ENCODE peak calls at places on chromosomes 1 and 21, in ten cellular contexts. One of them, this sample, is unnamed.

GRCh38 chr1:1788646-1789431 is 10.6 kb upstream of the NADK start:
- DNase-seq in psoas muscle: peak; percentile 10
- DNase-seq in hepatocyte: peak; percentile 32
- DNase-seq in mesothelial cell of epicardium: no peak
- DNase-seq in tibial nerve: no peak
- DNase-seq in body of pancreas: no peak
- DNase-seq in cardiac muscle cell: peak; percentile 40
- DNase-seq in thoracic aorta: no peak
- DNase-seq in glutamatergic neuron: peak; percentile 72
- DNase-seq in stomach: peak; percentile 62
- DNase-seq in this sample: peak; percentile 12

GRCh38 chr1:196180847-196181593 is 427.2 kb downstream of the KCNT2 start:
- DNase-seq in psoas muscle: no peak
- DNase-seq in hepatocyte: peak; percentile 10
- DNase-seq in mesothelial cell of epicardium: no peak
- DNase-seq in tibial nerve: no peak
- DNase-seq in body of pancreas: no peak
- DNase-seq in cardiac muscle cell: no peak
- DNase-seq in thoracic aorta: no peak
- DNase-seq in glutamatergic neuron: no peak
- DNase-seq in stomach: no peak
- DNase-seq in this sample: peak; percentile 16

GRCh38 chr21:42447182-42447581 is 43.5 kb downstream of the UBASH3A start:
- DNase-seq in psoas muscle: no peak
- DNase-seq in hepatocyte: no peak
- DNase-seq in mesothelial cell of epicardium: no peak
- DNase-seq in tibial nerve: no peak
- DNase-seq in body of pancreas: no peak
- DNase-seq in cardiac muscle cell: no peak
- DNase-seq in thoracic aorta: no peak
- DNase-seq in glutamatergic neuron: no peak
- DNase-seq in stomach: no peak
- DNase-seq in this sample: no peak

GRCh38 chr1:245298781-245299180 is 144.0 kb downstream of the KIF26B start:
- DNase-seq in psoas muscle: no peak
- DNase-seq in hepatocyte: no peak
- DNase-seq in mesothelial cell of epicardium: no peak
- DNase-seq in tibial nerve: no peak
- DNase-seq in body of pancreas: peak; percentile 82
- DNase-seq in cardiac muscle cell: no peak
- DNase-seq in thoracic aorta: no peak
- DNase-seq in glutamatergic neuron: no peak
- DNase-seq in stomach: peak; percentile 70
- DNase-seq in this sample: peak; percentile 8

GRCh38 chr1:48931571-48932251 is 155.0 kb upstream of the BEND5 start:
- DNase-seq in psoas muscle: no peak
- DNase-seq in hepatocyte: peak; percentile 13
- DNase-seq in mesothelial cell of epicardium: no peak
- DNase-seq in tibial nerve: no peak
- DNase-seq in body of pancreas: no peak
- DNase-seq in cardiac muscle cell: no peak
- DNase-seq in thoracic aorta: no peak
- DNase-seq in glutamatergic neuron: no peak
- DNase-seq in stomach: peak; percentile 55
- DNase-seq in this sample: peak; percentile 63

GRCh38 chr1:42260376-42261078 is 74.5 kb downstream of the FOXJ3 start:
- DNase-seq in psoas muscle: no peak
- DNase-seq in hepatocyte: no peak
- DNase-seq in mesothelial cell of epicardium: no peak
- DNase-seq in tibial nerve: no peak
- DNase-seq in body of pancreas: no peak
- DNase-seq in cardiac muscle cell: no peak
- DNase-seq in thoracic aorta: no peak
- DNase-seq in glutamatergic neuron: no peak
- DNase-seq in stomach: no peak
- DNase-seq in this sample: no peak

GRCh38 chr21:43363506-43364260 is 63.2 kb downstream of the SIK1 start:
- DNase-seq in psoas muscle: no peak
- DNase-seq in hepatocyte: no peak
- DNase-seq in mesothelial cell of epicardium: no peak
- DNase-seq in tibial nerve: no peak
- DNase-seq in body of pancreas: no peak
- DNase-seq in cardiac muscle cell: no peak
- DNase-seq in thoracic aorta: no peak
- DNase-seq in glutamatergic neuron: no peak
- DNase-seq in stomach: no peak
- DNase-seq in this sample: no peak

GRCh38 chr1:244970236-244970652 is 105.9 kb upstream of the HNRNPU start:
- DNase-seq in psoas muscle: peak; percentile 90
- DNase-seq in hepatocyte: peak; percentile 86
- DNase-seq in mesothelial cell of epicardium: no peak
- DNase-seq in tibial nerve: peak; percentile 48
- DNase-seq in body of pancreas: peak; percentile 84
- DNase-seq in cardiac muscle cell: peak; percentile 86
- DNase-seq in thoracic aorta: peak; percentile 29
- DNase-seq in glutamatergic neuron: no peak
- DNase-seq in stomach: peak; percentile 71
- DNase-seq in this sample: no peak

GRCh38 chr1:152225678-152226077 is 1.7 kb upstream of the HRNR start:
- DNase-seq in psoas muscle: no peak
- DNase-seq in hepatocyte: no peak
- DNase-seq in mesothelial cell of epicardium: no peak
- DNase-seq in tibial nerve: no peak
- DNase-seq in body of pancreas: no peak
- DNase-seq in cardiac muscle cell: no peak
- DNase-seq in thoracic aorta: no peak
- DNase-seq in glutamatergic neuron: no peak
- DNase-seq in stomach: no peak
- DNase-seq in this sample: no peak

GRCh38 chr1:152224093-152224492 is at the start of gene HRNR:
- DNase-seq in psoas muscle: no peak
- DNase-seq in hepatocyte: no peak
- DNase-seq in mesothelial cell of epicardium: no peak
- DNase-seq in tibial nerve: no peak
- DNase-seq in body of pancreas: no peak
- DNase-seq in cardiac muscle cell: no peak
- DNase-seq in thoracic aorta: no peak
- DNase-seq in glutamatergic neuron: no peak
- DNase-seq in stomach: no peak
- DNase-seq in this sample: no peak

GRCh38 chr1:152228831-152229230 is 4.8 kb upstream of the HRNR start:
- DNase-seq in psoas muscle: no peak
- DNase-seq in hepatocyte: no peak
- DNase-seq in mesothelial cell of epicardium: no peak
- DNase-seq in tibial nerve: no peak
- DNase-seq in body of pancreas: no peak
- DNase-seq in cardiac muscle cell: no peak
- DNase-seq in thoracic aorta: no peak
- DNase-seq in glutamatergic neuron: no peak
- DNase-seq in stomach: no peak
- DNase-seq in this sample: no peak

GRCh38 chr1:152227310-152227928 is 3.4 kb upstream of the HRNR start:
- DNase-seq in psoas muscle: no peak
- DNase-seq in hepatocyte: no peak
- DNase-seq in mesothelial cell of epicardium: no peak
- DNase-seq in tibial nerve: no peak
- DNase-seq in body of pancreas: no peak
- DNase-seq in cardiac muscle cell: no peak
- DNase-seq in thoracic aorta: no peak
- DNase-seq in glutamatergic neuron: no peak
- DNase-seq in stomach: no peak
- DNase-seq in this sample: no peak
- TF ChIP-seq CTCF in psoas muscle: no peak
- TF ChIP-seq CTCF in hepatocyte: no peak
- TF ChIP-seq CTCF in mesothelial cell of epicardium: no peak
- TF ChIP-seq CTCF in tibial nerve: no peak
- TF ChIP-seq CTCF in body of pancreas: peak; percentile 10
- TF ChIP-seq CTCF in cardiac muscle cell: no peak
- TF ChIP-seq CTCF in thoracic aorta: no peak
- TF ChIP-seq CTCF in glutamatergic neuron: no peak
- TF ChIP-seq CTCF in stomach: no peak
- TF ChIP-seq CTCF in this sample: no peak

GRCh38 chr21:33588485-33589335 is at the start of gene DONSON:
- DNase-seq in psoas muscle: peak; percentile 96
- DNase-seq in hepatocyte: peak; percentile 96
- DNase-seq in mesothelial cell of epicardium: peak; percentile 86
- DNase-seq in tibial nerve: peak; percentile 68
- DNase-seq in body of pancreas: peak; percentile 84
- DNase-seq in cardiac muscle cell: peak; percentile 94
- DNase-seq in thoracic aorta: peak; percentile 36
- DNase-seq in glutamatergic neuron: peak; percentile 94
- DNase-seq in stomach: peak; percentile 89
- DNase-seq in this sample: peak; percentile 91

GRCh38 chr21:33586927-33587326 is 1.6 kb downstream of the DONSON start:
- DNase-seq in psoas muscle: no peak
- DNase-seq in hepatocyte: no peak
- DNase-seq in mesothelial cell of epicardium: no peak
- DNase-seq in tibial nerve: no peak
- DNase-seq in body of pancreas: no peak
- DNase-seq in cardiac muscle cell: no peak
- DNase-seq in thoracic aorta: no peak
- DNase-seq in glutamatergic neuron: no peak
- DNase-seq in stomach: no peak
- DNase-seq in this sample: no peak

GRCh38 chr21:33587792-33588484 is 546 bp downstream of the DONSON start:
- DNase-seq in psoas muscle: peak; percentile 64
- DNase-seq in hepatocyte: peak; percentile 64
- DNase-seq in mesothelial cell of epicardium: no peak
- DNase-seq in tibial nerve: no peak
- DNase-seq in body of pancreas: peak; percentile 31
- DNase-seq in cardiac muscle cell: peak; percentile 31
- DNase-seq in thoracic aorta: no peak
- DNase-seq in glutamatergic neuron: no peak
- DNase-seq in stomach: peak; percentile 34
- DNase-seq in this sample: peak; percentile 26

GRCh38 chr21:33578959-33579542 is 9.4 kb downstream of the DONSON start:
- DNase-seq in psoas muscle: no peak
- DNase-seq in hepatocyte: no peak
- DNase-seq in mesothelial cell of epicardium: no peak
- DNase-seq in tibial nerve: no peak
- DNase-seq in body of pancreas: no peak
- DNase-seq in cardiac muscle cell: no peak
- DNase-seq in thoracic aorta: no peak
- DNase-seq in glutamatergic neuron: no peak
- DNase-seq in stomach: no peak
- DNase-seq in this sample: no peak

DNA sequence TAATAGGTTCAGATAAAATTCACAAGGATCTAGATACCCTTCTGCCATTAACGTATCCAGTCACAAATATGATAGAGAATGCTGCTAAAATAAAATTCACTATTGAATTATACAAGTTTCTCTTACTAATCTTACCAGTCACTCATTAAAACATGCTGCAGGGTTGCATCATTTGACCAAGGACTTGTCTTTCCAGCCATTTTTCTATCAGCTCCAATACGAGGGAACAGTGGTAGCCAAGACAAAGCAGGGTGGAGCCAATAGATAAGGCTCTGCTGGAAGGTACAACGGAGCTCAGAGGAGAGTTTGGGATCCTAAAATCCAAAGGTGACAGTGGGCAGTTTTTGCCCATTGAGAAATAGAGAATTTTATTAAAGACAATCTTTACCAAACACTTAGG is 4.0 kb downstream of the DONSON start:
- DNase-seq in psoas muscle: no peak
- DNase-seq in hepatocyte: no peak
- DNase-seq in mesothelial cell of epicardium: no peak
- DNase-seq in tibial nerve: no peak
- DNase-seq in body of pancreas: no peak
- DNase-seq in cardiac muscle cell: no peak
- DNase-seq in thoracic aorta: no peak
- DNase-seq in glutamatergic neuron: no peak
- DNase-seq in stomach: no peak
- DNase-seq in this sample: no peak
- TF ChIP-seq CTCF in psoas muscle: no peak
- TF ChIP-seq CTCF in hepatocyte: no peak
- TF ChIP-seq CTCF in mesothelial cell of epicardium: no peak
- TF ChIP-seq CTCF in tibial nerve: no peak
- TF ChIP-seq CTCF in body of pancreas: no peak
- TF ChIP-seq CTCF in cardiac muscle cell: no peak
- TF ChIP-seq CTCF in thoracic aorta: no peak
- TF ChIP-seq CTCF in glutamatergic neuron: no peak
- TF ChIP-seq CTCF in stomach: no peak
- TF ChIP-seq CTCF in this sample: no peak

DNA sequence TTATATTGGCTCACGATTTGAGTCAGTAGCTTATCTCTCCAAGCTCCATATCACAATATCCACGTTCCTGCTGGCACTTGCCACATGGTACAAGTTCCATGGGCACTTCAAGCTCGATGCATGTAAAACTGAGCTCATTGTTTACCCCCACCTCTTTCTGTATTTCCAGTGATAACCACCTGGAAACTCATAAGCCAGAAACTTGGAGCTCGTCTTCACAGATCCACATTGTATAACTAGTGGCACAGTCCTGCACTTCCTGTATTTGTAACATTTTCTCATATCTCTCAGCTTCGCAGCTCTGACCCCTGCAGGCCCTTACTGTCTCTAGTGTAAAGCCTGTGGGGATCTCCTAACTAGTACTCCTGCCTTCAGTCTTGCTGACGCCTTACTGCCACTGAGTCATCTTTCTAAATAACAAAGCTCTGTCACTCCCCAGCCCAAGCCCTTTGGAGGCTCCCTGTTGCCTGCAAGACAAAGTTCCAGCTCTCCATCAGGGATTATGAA is 6.5 kb upstream of the C2CD4D start:
- DNase-seq in psoas muscle: no peak
- DNase-seq in hepatocyte: peak; percentile 51
- DNase-seq in mesothelial cell of epicardium: no peak
- DNase-seq in tibial nerve: no peak
- DNase-seq in body of pancreas: peak; percentile 45
- DNase-seq in cardiac muscle cell: no peak
- DNase-seq in thoracic aorta: no peak
- DNase-seq in glutamatergic neuron: no peak
- DNase-seq in stomach: no peak
- DNase-seq in this sample: no peak
- TF ChIP-seq CTCF in psoas muscle: no peak
- TF ChIP-seq CTCF in hepatocyte: no peak
- TF ChIP-seq CTCF in mesothelial cell of epicardium: no peak
- TF ChIP-seq CTCF in tibial nerve: no peak
- TF ChIP-seq CTCF in body of pancreas: peak; percentile 10
- TF ChIP-seq CTCF in cardiac muscle cell: peak; percentile 16
- TF ChIP-seq CTCF in thoracic aorta: no peak
- TF ChIP-seq CTCF in glutamatergic neuron: no peak
- TF ChIP-seq CTCF in stomach: no peak
- TF ChIP-seq CTCF in this sample: no peak

DNA sequence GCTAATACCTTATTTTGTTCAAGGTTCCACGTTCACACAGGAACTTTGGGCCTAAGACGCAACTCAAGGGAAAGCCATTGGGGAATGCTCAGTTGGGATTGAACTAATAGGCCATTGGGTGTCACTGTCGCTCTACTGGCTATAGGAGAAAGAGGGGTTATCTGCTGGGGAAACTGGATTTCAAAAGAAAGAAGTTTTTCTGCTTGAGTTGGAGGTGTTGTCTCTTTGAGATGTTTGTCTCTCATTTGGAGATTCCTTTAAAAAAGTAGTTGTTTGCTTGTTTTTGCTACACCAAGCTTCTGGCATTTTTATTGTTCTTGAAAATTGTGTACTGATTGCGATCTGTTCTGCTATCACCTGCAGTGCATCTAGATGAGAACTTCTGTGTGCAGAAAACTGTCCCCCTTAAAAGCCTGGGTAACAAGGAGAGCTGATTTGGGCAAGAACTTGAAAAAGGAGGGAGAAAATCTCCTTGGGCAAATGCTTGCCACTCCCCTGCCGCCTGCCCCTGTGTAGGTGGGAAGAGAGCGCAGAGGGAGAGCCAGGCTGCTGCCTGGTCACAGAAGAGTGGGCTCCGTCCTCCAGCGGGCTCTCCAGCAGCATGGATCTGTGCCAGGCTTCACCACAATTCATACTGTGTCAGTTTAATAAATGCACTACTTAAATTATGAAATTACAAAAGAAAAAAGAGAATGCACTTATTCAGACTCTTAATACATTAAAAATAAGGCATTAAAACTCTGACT is 39.9 kb downstream of the PEX14 start:
- DNase-seq in psoas muscle: no peak
- DNase-seq in hepatocyte: peak; percentile 59
- DNase-seq in mesothelial cell of epicardium: no peak
- DNase-seq in tibial nerve: no peak
- DNase-seq in body of pancreas: no peak
- DNase-seq in cardiac muscle cell: peak; percentile 59
- DNase-seq in thoracic aorta: no peak
- DNase-seq in glutamatergic neuron: no peak
- DNase-seq in stomach: no peak
- DNase-seq in this sample: no peak
- TF ChIP-seq CTCF in psoas muscle: peak; percentile 72
- TF ChIP-seq CTCF in hepatocyte: peak; percentile 61
- TF ChIP-seq CTCF in mesothelial cell of epicardium: no peak
- TF ChIP-seq CTCF in tibial nerve: no peak
- TF ChIP-seq CTCF in body of pancreas: peak; percentile 52
- TF ChIP-seq CTCF in cardiac muscle cell: peak; percentile 45
- TF ChIP-seq CTCF in thoracic aorta: peak; percentile 47
- TF ChIP-seq CTCF in glutamatergic neuron: no peak
- TF ChIP-seq CTCF in stomach: peak; percentile 51
- TF ChIP-seq CTCF in this sample: no peak